ENCODE peak calls at places on chromosomes 12 and 14, in ten cellular contexts. O, A, D, S, W, G, M, R, Y and Z are unnamed samples.

GRCh38 chr14:21095430-21096205 is 2.8 kb downstream of the ZNF219 start:
- DNase-seq in A (no peak), W (no peak), Y (no peak), R (no peak), D (no peak), S (no peak), G (no peak), O (no peak), M (no peak), Z (no peak)

GRCh38 chr12:49832836-49833421 is 4.7 kb upstream of the NCKAP5L start:
- DNase-seq in W (no peak), G (no peak), M (no peak), Y (no peak), O (no peak), A (no peak), S (no peak), R (no peak), D (no peak), Z (no peak)

GRCh38 chr12:30219047-30219446 is 435.3 kb upstream of the TMTC1 start:
- DNase-seq in A (no peak), S (no peak), D (no peak), W (no peak), Y (no peak), O (no peak), G (no peak), R (no peak), M (no peak), Z (no peak)

GRCh38 chr12:4828176-4828575 is 81.5 kb upstream of the KCNA1 start:
- DNase-seq in Y (no peak), S (no peak), A (no peak), R (no peak), M (no peak), O (no peak), W (no peak), G (no peak), D (no peak), Z (no peak)

GRCh38 chr12:107900588-107900987 is 126.1 kb downstream of the ASCL4 start:
- DNase-seq in R (no peak), W (no peak), A (no peak), Y (no peak), G (no peak), S (no peak), D (no peak), O (no peak), M (no peak), Z (no peak)

GRCh38 chr14:34365309-34365915 is 96.6 kb downstream of the SPTSSA start:
- DNase-seq in G (no peak), M (no peak), S (peak), O (peak), R (no peak), A (no peak), D (peak), Y (no peak), W (no peak), Z (no peak)

GRCh38 chr14:23055621-23056256 is 1.6 kb downstream of the CDH24 start:
- DNase-seq in R (no peak), O (no peak), Y (no peak), A (no peak), G (no peak), D (no peak), S (no peak), M (peak), W (no peak), Z (no peak)

GRCh38 chr12:11739980-11740379 is 90.5 kb downstream of the ETV6 start:
- DNase-seq in M (no peak), W (no peak), D (no peak), A (no peak), S (no peak), G (no peak), R (no peak), Y (no peak), O (no peak), Z (no peak)

GRCh38 chr12:108033091-108033490 is 96.0 kb upstream of the WSCD2 start:
- DNase-seq in W (no peak), D (no peak), Y (no peak), O (no peak), S (no peak), A (no peak), R (no peak), M (no peak), G (no peak), Z (no peak)

GRCh38 chr14:52402812-52403526 is 88.9 kb downstream of the PTGER2 start:
- DNase-seq in D (no peak), S (no peak), W (no peak), A (peak), G (peak), R (no peak), M (no peak), Y (no peak), O (no peak), Z (no peak)

GRCh38 chr12:11941601-11942360 is 129.0 kb upstream of the BCL2L14 start:
- DNase-seq in Y (no peak), W (no peak), R (peak), S (peak), O (no peak), M (no peak), D (no peak), A (no peak), G (no peak), Z (no peak)

GRCh38 chr14:87944987-87945604 is 47.9 kb downstream of the GALC start:
- DNase-seq in W (no peak), S (no peak), D (peak), R (no peak), Y (no peak), A (peak), G (no peak), M (no peak), O (peak), Z (no peak)

GRCh38 chr14:96574633-96575191 is 72.5 kb downstream of the PAPOLA start:
- DNase-seq in D (no peak), A (no peak), Y (no peak), M (peak), G (no peak), O (no peak), W (peak), S (no peak), R (no peak), Z (no peak)

GRCh38 chr12:121653999-121654398 is 15.5 kb downstream of the MORN3 start:
- DNase-seq in A (no peak), S (no peak), D (no peak), M (no peak), W (no peak), Y (no peak), O (no peak), G (no peak), R (no peak), Z (no peak)

GRCh38 chr12:91215940-91216454 is 33.4 kb upstream of the DCN start:
- DNase-seq in A (peak), D (no peak), W (no peak), Y (no peak), S (no peak), O (peak), G (no peak), M (no peak), R (no peak), Z (no peak)

GRCh38 chr12:76636141-76636692 is 76.6 kb upstream of the OSBPL8 start:
- DNase-seq in W (no peak), Y (no peak), S (no peak), D (no peak), A (no peak), R (no peak), O (no peak), G (no peak), M (no peak), Z (no peak)

GRCh38 chr12:51959211-51959610 is 7.7 kb downstream of the ACVR1B start:
- DNase-seq in M (no peak), A (peak), S (no peak), R (peak), G (peak), W (peak), Y (no peak), O (no peak), D (no peak), Z (peak)

GRCh38 chr12:56872366-56872765 is 61.8 kb downstream of the SDR9C7 start:
- DNase-seq in O (no peak), R (no peak), S (no peak), Y (no peak), G (no peak), A (no peak), W (no peak), M (no peak), D (no peak), Z (no peak)

GRCh38 chr12:130031571-130032189 is 127.9 kb upstream of the TMEM132D start:
- DNase-seq in A (peak), Y (peak), G (peak), R (peak), O (peak), M (peak), W (no peak), D (peak), S (no peak), Z (no peak)

GRCh38 chr12:92541024-92541423 is 161.8 kb upstream of the PLEKHG7 start:
- DNase-seq in M (no peak), Y (no peak), O (no peak), W (no peak), S (no peak), R (no peak), D (no peak), A (no peak), G (no peak), Z (no peak)

GRCh38 chr12:93425736-93426363 is 15.9 kb downstream of the UBE2N start:
- DNase-seq in R (no peak), M (no peak), A (no peak), O (no peak), W (no peak), G (no peak), Y (no peak), S (no peak), D (no peak), Z (no peak)

GRCh38 chr12:122327494-122328385 is 61.4 kb upstream of the VPS33A start:
- DNase-seq in D (no peak), W (no peak), A (no peak), R (peak), Y (no peak), O (no peak), S (no peak), M (no peak), G (no peak), Z (no peak)

GRCh38 chr14:63543826-63544320 is 696 bp upstream of the PPP2R5E start:
- DNase-seq in Y (no peak), R (no peak), O (no peak), G (no peak), M (no peak), D (no peak), W (no peak), S (no peak), A (no peak), Z (no peak)

GRCh38 chr12:95815635-95816212 is 25.2 kb upstream of the NTN4 start:
- DNase-seq in M (no peak), G (no peak), W (no peak), R (no peak), Y (no peak), O (peak), S (no peak), D (peak), A (no peak), Z (no peak)

GRCh38 chr12:43675048-43675904 is 83.3 kb downstream of the PUS7L start:
- DNase-seq in M (no peak), W (no peak), A (no peak), G (no peak), O (no peak), Y (no peak), D (no peak), S (no peak), R (no peak), Z (no peak)

GRCh38 chr12:102371177-102371576 is 109.2 kb downstream of the IGF1 start:
- DNase-seq in R (no peak), M (no peak), O (no peak), S (peak), A (no peak), W (no peak), Y (no peak), G (no peak), D (no peak), Z (no peak)

GRCh38 chr14:87241018-87241779 is 751.8 kb downstream of the GALC start:
- DNase-seq in R (no peak), M (no peak), O (no peak), G (no peak), S (no peak), Y (no peak), D (no peak), A (no peak), W (no peak), Z (no peak)

GRCh38 chr14:94377866-94378470 is 10.4 kb downstream of the SERPINA1 start:
- DNase-seq in Y (no peak), G (no peak), D (no peak), O (no peak), S (no peak), M (no peak), W (no peak), R (no peak), A (no peak), Z (peak)

GRCh38 chr14:20294636-20295035 is 11.1 kb downstream of the TTC5 start:
- DNase-seq in R (no peak), A (no peak), G (no peak), S (no peak), Y (no peak), O (no peak), D (no peak), W (no peak), M (no peak), Z (no peak)

GRCh38 chr14:99749142-99749541 is 44.1 kb upstream of the EML1 start:
- DNase-seq in R (no peak), W (no peak), O (peak), A (no peak), G (no peak), M (no peak), S (no peak), Y (no peak), D (no peak), Z (no peak)

GRCh38 chr12:118052324-118053070 is 8.5 kb downstream of the WSB2 start:
- DNase-seq in A (peak), Y (peak), S (no peak), G (peak), D (peak), W (peak), R (peak), O (peak), M (peak), Z (peak)

GRCh38 chr12:123083661-123084571 is 67.0 kb downstream of the PITPNM2 start:
- DNase-seq in D (no peak), A (no peak), W (no peak), R (peak), Y (no peak), S (no peak), M (no peak), G (no peak), O (no peak), Z (no peak)

GRCh38 chr14:96225745-96226151 is 21.1 kb downstream of the BDKRB2 start:
- DNase-seq in Y (no peak), S (no peak), O (peak), A (no peak), W (no peak), G (peak), D (peak), M (no peak), R (no peak), Z (no peak)

GRCh38 chr14:96915478-96915877 is 118.3 kb downstream of the VRK1 start:
- DNase-seq in D (no peak), W (no peak), S (no peak), R (no peak), A (no peak), G (no peak), O (no peak), Y (no peak), M (no peak), Z (no peak)

GRCh38 chr12:45192041-45192695 is 23.7 kb upstream of the ANO6 start:
- DNase-seq in G (no peak), W (no peak), O (peak), A (no peak), D (peak), R (no peak), Y (no peak), S (no peak), M (no peak), Z (no peak)

DNA sequence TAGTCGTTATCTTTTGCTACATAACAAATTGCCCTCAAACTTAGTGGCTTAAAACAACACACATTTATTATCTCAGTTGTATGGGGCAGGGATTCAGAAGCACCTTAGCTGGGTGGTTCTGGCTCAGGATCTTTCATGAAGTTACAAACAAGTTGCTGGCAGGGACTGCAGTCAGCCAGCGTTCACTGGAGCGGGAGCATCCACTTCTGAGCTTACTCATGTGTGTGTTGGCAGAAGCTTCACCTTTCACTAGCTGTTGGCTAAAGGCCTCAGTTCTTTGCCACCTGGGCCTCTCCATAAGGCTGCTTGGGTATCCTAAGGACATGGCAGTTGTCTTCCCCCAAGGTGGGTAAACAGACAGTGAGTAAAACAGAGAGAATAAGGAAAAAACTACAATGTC is 365.7 kb downstream of the RPS29 start:
- DNase-seq in W (no peak), O (no peak), M (no peak), A (no peak), S (no peak), G (no peak), Y (no peak), R (no peak), D (no peak), Z (no peak)
- TF ChIP-seq EP300 in W (no peak), O (no peak), M (no peak), A (no peak), S (no peak), G (no peak), Y (no peak), R (no peak), D (no peak), Z (no peak)

DNA sequence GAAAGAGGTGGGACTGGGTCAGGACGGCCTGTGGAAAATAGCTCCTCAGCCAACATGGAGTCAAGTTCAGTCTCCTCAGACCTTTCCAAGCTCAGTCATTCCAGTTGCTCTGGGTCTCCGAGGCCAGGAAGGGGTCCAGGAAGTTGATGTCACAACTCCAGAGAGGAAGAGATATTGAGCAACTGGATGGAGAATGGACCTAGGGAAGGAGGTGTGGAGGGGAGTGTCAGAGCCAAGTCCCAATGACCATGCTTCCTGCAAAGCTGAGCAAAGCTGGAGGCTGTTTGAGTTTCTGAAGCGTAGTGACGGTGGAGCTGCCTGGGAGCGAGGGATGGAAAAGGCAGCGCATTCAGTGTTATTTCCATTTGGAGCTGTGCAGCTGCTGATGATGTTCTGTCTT is 86.1 kb downstream of the SLC24A4 start:
- DNase-seq in D (no peak), M (no peak), S (no peak), W (no peak), R (no peak), G (peak), Y (no peak), A (peak), O (no peak), Z (peak)
- TF ChIP-seq EP300 in D (no peak), M (no peak), S (no peak), W (no peak), R (no peak), G (no peak), Y (no peak), A (no peak), O (no peak), Z (no peak)

DNA sequence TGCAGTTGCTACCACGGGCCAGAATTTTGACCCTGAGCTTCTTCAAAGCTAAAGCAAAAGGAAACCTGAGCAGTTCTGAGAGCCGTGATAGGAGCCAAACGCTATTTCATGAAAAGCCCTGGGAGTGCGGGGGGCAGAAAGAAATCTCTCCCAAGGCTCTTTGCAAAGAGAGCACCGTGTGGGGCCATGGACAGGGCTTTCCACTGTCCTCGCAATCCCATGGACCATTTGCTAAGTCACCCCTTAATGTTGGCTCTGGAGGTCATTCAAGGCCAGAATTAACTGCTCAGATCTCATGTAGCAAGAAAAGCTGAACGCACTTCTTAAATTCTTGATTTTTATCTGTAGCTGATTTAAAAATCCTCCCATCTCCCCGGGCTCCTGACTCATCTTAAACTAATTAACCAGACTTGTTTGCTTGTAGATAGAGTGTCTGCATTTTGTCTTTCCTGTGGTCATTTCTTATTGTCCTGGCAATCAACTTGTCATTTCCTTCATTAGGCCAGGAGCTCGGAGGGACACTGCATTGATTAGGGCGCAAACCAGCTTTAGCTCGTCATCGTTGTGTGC is 24.8 kb downstream of the CLSTN3 start:
- DNase-seq in M (no peak), D (no peak), Y (no peak), R (no peak), A (no peak), G (no peak), O (no peak), S (no peak), W (no peak), Z (no peak)
- TF ChIP-seq EP300 in M (no peak), D (no peak), Y (no peak), R (no peak), A (no peak), G (no peak), O (no peak), S (no peak), W (no peak), Z (no peak)

GRCh38 chr14:53742226-53742607 is 214.4 kb downstream of the BMP4 start:
- DNase-seq in G (no peak), R (no peak), W (no peak), A (no peak), S (no peak), D (no peak), M (no peak), Y (no peak), O (no peak), Z (no peak)
- TF ChIP-seq EP300 in G (no peak), R (no peak), W (no peak), A (no peak), S (no peak), D (no peak), M (no peak), Y (no peak), O (no peak), Z (no peak)

GRCh38 chr14:49173765-49174373 is 412.3 kb downstream of the RPS29 start:
- DNase-seq in G (peak), A (peak), S (no peak), Y (peak), M (no peak), D (peak), R (peak), W (no peak), O (peak), Z (no peak)
- TF ChIP-seq EP300 in G (no peak), A (no peak), S (no peak), Y (no peak), M (no peak), D (no peak), R (no peak), W (no peak), O (no peak), Z (no peak)